ENCODE peak calls at places on chromosomes 6 and 20, in seven cellular contexts. One of them, this sample, is unnamed.

GRCh38 chr20:59566631-59567524 is 37.5 kb upstream of the PHACTR3 start:
- DNase-seq in small intestine: peak; percentile 7
- DNase-seq in dermis blood vessel endothelial cell: no peak
- DNase-seq in WTC11: no peak
- DNase-seq in T-helper 1 cell: no peak
- DNase-seq in activated T-helper 9 cell treated with anti-CD3 and anti-CD28 coated beads, Interleukin-2, amount 50 U/mL, for 16 hours: no peak
- DNase-seq in RWPE1: no peak
- DNase-seq in this sample: peak; percentile 11

GRCh38 chr20:23666189-23666588 is 22.6 kb downstream of the CST4 start:
- DNase-seq in small intestine: no peak
- DNase-seq in activated T-helper 9 cell treated with anti-CD3 and anti-CD28 coated beads, Interleukin-2, amount 50 U/mL, for 16 hours: no peak
- DNase-seq in RWPE1: no peak
- DNase-seq in WTC11: no peak
- DNase-seq in dermis blood vessel endothelial cell: peak; percentile 26
- DNase-seq in T-helper 1 cell: no peak
- DNase-seq in this sample: no peak

GRCh38 chr6:35919085-35919826 is 1.6 kb downstream of the SRPK1 start:
- DNase-seq in WTC11: no peak
- DNase-seq in dermis blood vessel endothelial cell: peak; percentile 40
- DNase-seq in activated T-helper 9 cell treated with anti-CD3 and anti-CD28 coated beads, Interleukin-2, amount 50 U/mL, for 16 hours: no peak
- DNase-seq in RWPE1: peak; percentile 36
- DNase-seq in T-helper 1 cell: no peak
- DNase-seq in small intestine: peak; percentile 58
- DNase-seq in this sample: peak; percentile 83

GRCh38 chr6:162974685-162975084 is 246.9 kb downstream of the PACRG start:
- DNase-seq in small intestine: no peak
- DNase-seq in T-helper 1 cell: no peak
- DNase-seq in WTC11: no peak
- DNase-seq in RWPE1: no peak
- DNase-seq in dermis blood vessel endothelial cell: no peak
- DNase-seq in activated T-helper 9 cell treated with anti-CD3 and anti-CD28 coated beads, Interleukin-2, amount 50 U/mL, for 16 hours: no peak
- DNase-seq in this sample: no peak

GRCh38 chr20:63494084-63494419 is 4.8 kb downstream of the EEF1A2 start:
- DNase-seq in activated T-helper 9 cell treated with anti-CD3 and anti-CD28 coated beads, Interleukin-2, amount 50 U/mL, for 16 hours: no peak
- DNase-seq in WTC11: no peak
- DNase-seq in small intestine: no peak
- DNase-seq in RWPE1: no peak
- DNase-seq in T-helper 1 cell: no peak
- DNase-seq in dermis blood vessel endothelial cell: no peak
- DNase-seq in this sample: no peak

GRCh38 chr6:34274129-34274528 is 25.3 kb upstream of the SMIM29 start:
- DNase-seq in dermis blood vessel endothelial cell: no peak
- DNase-seq in RWPE1: no peak
- DNase-seq in T-helper 1 cell: no peak
- DNase-seq in activated T-helper 9 cell treated with anti-CD3 and anti-CD28 coated beads, Interleukin-2, amount 50 U/mL, for 16 hours: no peak
- DNase-seq in small intestine: no peak
- DNase-seq in WTC11: no peak
- DNase-seq in this sample: no peak

GRCh38 chr20:33644313-33645071 is 17.6 kb upstream of the C20orf144 start:
- DNase-seq in activated T-helper 9 cell treated with anti-CD3 and anti-CD28 coated beads, Interleukin-2, amount 50 U/mL, for 16 hours: no peak
- DNase-seq in small intestine: no peak
- DNase-seq in dermis blood vessel endothelial cell: no peak
- DNase-seq in RWPE1: no peak
- DNase-seq in T-helper 1 cell: no peak
- DNase-seq in WTC11: no peak
- DNase-seq in this sample: no peak

GRCh38 chr6:141548969-141549368 is 583.8 kb upstream of the GJE1 start:
- DNase-seq in dermis blood vessel endothelial cell: peak; percentile 14
- DNase-seq in small intestine: no peak
- DNase-seq in WTC11: no peak
- DNase-seq in activated T-helper 9 cell treated with anti-CD3 and anti-CD28 coated beads, Interleukin-2, amount 50 U/mL, for 16 hours: no peak
- DNase-seq in RWPE1: peak; percentile 53
- DNase-seq in T-helper 1 cell: no peak
- DNase-seq in this sample: no peak

GRCh38 chr20:25622450-25623224 is 1.2 kb downstream of the NANP start:
- DNase-seq in T-helper 1 cell: no peak
- DNase-seq in RWPE1: peak; percentile 4
- DNase-seq in dermis blood vessel endothelial cell: peak; percentile 2
- DNase-seq in small intestine: no peak
- DNase-seq in WTC11: no peak
- DNase-seq in activated T-helper 9 cell treated with anti-CD3 and anti-CD28 coated beads, Interleukin-2, amount 50 U/mL, for 16 hours: no peak
- DNase-seq in this sample: peak; percentile 38

GRCh38 chr20:60395993-60396392 is 437.8 kb downstream of the CDH26 start:
- DNase-seq in WTC11: no peak
- DNase-seq in T-helper 1 cell: no peak
- DNase-seq in RWPE1: no peak
- DNase-seq in activated T-helper 9 cell treated with anti-CD3 and anti-CD28 coated beads, Interleukin-2, amount 50 U/mL, for 16 hours: no peak
- DNase-seq in dermis blood vessel endothelial cell: no peak
- DNase-seq in small intestine: no peak
- DNase-seq in this sample: no peak

GRCh38 chr20:31662372-31662854 is 24.7 kb downstream of the COX4I2 start:
- DNase-seq in T-helper 1 cell: no peak
- DNase-seq in small intestine: no peak
- DNase-seq in dermis blood vessel endothelial cell: no peak
- DNase-seq in RWPE1: no peak
- DNase-seq in WTC11: no peak
- DNase-seq in activated T-helper 9 cell treated with anti-CD3 and anti-CD28 coated beads, Interleukin-2, amount 50 U/mL, for 16 hours: no peak
- DNase-seq in this sample: no peak

GRCh38 chr20:19251506-19251905 is 39.1 kb downstream of the SLC24A3 start:
- DNase-seq in T-helper 1 cell: no peak
- DNase-seq in small intestine: no peak
- DNase-seq in RWPE1: no peak
- DNase-seq in WTC11: no peak
- DNase-seq in dermis blood vessel endothelial cell: no peak
- DNase-seq in activated T-helper 9 cell treated with anti-CD3 and anti-CD28 coated beads, Interleukin-2, amount 50 U/mL, for 16 hours: no peak
- DNase-seq in this sample: no peak

GRCh38 chr20:57938158-57939108 is 228.6 kb upstream of the PMEPA1 start:
- DNase-seq in T-helper 1 cell: no peak
- DNase-seq in RWPE1: no peak
- DNase-seq in small intestine: no peak
- DNase-seq in activated T-helper 9 cell treated with anti-CD3 and anti-CD28 coated beads, Interleukin-2, amount 50 U/mL, for 16 hours: no peak
- DNase-seq in WTC11: no peak
- DNase-seq in dermis blood vessel endothelial cell: peak; percentile 11
- DNase-seq in this sample: no peak

GRCh38 chr6:170143401-170144150 is 147.3 kb downstream of the DLL1 start:
- DNase-seq in dermis blood vessel endothelial cell: no peak
- DNase-seq in small intestine: no peak
- DNase-seq in WTC11: no peak
- DNase-seq in T-helper 1 cell: no peak
- DNase-seq in RWPE1: no peak
- DNase-seq in activated T-helper 9 cell treated with anti-CD3 and anti-CD28 coated beads, Interleukin-2, amount 50 U/mL, for 16 hours: no peak
- DNase-seq in this sample: no peak

GRCh38 chr20:17436664-17437063 is 94.5 kb downstream of the BFSP1 start:
- DNase-seq in small intestine: no peak
- DNase-seq in RWPE1: no peak
- DNase-seq in activated T-helper 9 cell treated with anti-CD3 and anti-CD28 coated beads, Interleukin-2, amount 50 U/mL, for 16 hours: no peak
- DNase-seq in dermis blood vessel endothelial cell: no peak
- DNase-seq in T-helper 1 cell: no peak
- DNase-seq in WTC11: no peak
- DNase-seq in this sample: no peak

GRCh38 chr20:32537657-32538525 is 47.2 kb downstream of the NOL4L start:
- DNase-seq in WTC11: peak; percentile 30
- DNase-seq in dermis blood vessel endothelial cell: no peak
- DNase-seq in T-helper 1 cell: no peak
- DNase-seq in RWPE1: no peak
- DNase-seq in small intestine: no peak
- DNase-seq in activated T-helper 9 cell treated with anti-CD3 and anti-CD28 coated beads, Interleukin-2, amount 50 U/mL, for 16 hours: no peak
- DNase-seq in this sample: no peak

This sample was measured in RKO.